ENCODE peak calls at places on chromosomes 3 and 15, in eight cellular contexts. D is fibroblast of mammary gland, A is AG04450, R is B cell, J is BE2C, V is mammary epithelial cell, C is PC-3, Z is gastrocnemius medialis. P is an unnamed sample.

GRCh38 chr3:35394400-35394799 is 244.9 kb upstream of the ARPP21 start:
- DNase-seq in D (no peak), A (no peak), R (no peak), J (no peak), V (no peak), C (no peak), Z (no peak), P (no peak)

GRCh38 chr3:127767126-127767525 is 55.2 kb downstream of the MGLL start:
- DNase-seq in D (no peak), A (no peak), R (no peak), J (no peak), V (no peak), C (no peak), Z (no peak), P (no peak)

GRCh38 chr15:79680721-79681120 is 216.1 kb downstream of the MTHFS start:
- DNase-seq in D (peak; percentile 78), A (peak; percentile 46), R (no peak), J (no peak), V (peak; percentile 85), C (peak; percentile 79), Z (no peak), P (no peak)

GRCh38 chr15:69701198-69701597 is 248.6 kb downstream of the RPLP1 start:
- DNase-seq in D (no peak), A (no peak), R (no peak), J (no peak), V (no peak), C (no peak), Z (no peak), P (no peak)

GRCh38 chr15:68700395-68701123 is 120.1 kb downstream of the ANP32A start:
- DNase-seq in D (peak; percentile 22), A (peak; percentile 11), R (no peak), J (peak; percentile 94), V (no peak), C (no peak), Z (peak; percentile 55), P (peak; percentile 16)

GRCh38 chr15:93997071-93997658 is 234.2 kb upstream of the MCTP2 start:
- DNase-seq in D (peak; percentile 59), A (peak; percentile 8), R (peak; percentile 5), J (peak; percentile 47), V (peak; percentile 11), C (peak; percentile 57), Z (no peak), P (peak; percentile 20)

GRCh38 chr3:187318819-187319616 is 27.5 kb upstream of the MASP1 start:
- DNase-seq in D (peak; percentile 89), A (peak; percentile 44), R (peak; percentile 67), J (peak; percentile 46), V (peak; percentile 24), C (peak; percentile 67), Z (peak; percentile 23), P (peak; percentile 43)

GRCh38 chr15:30922469-30923311 is 19.0 kb downstream of the FAN1 start:
- DNase-seq in D (no peak), A (no peak), R (no peak), J (no peak), V (peak; percentile 69), C (peak; percentile 48), Z (no peak), P (peak; percentile 42)

GRCh38 chr3:197960694-197961581 is 921 bp downstream of the LMLN start:
- DNase-seq in D (peak; percentile 66), A (no peak), R (no peak), J (no peak), V (no peak), C (no peak), Z (no peak), P (no peak)

GRCh38 chr15:61228025-61228901 is 839 bp downstream of the RORA start:
- DNase-seq in D (peak; percentile 40), A (no peak), R (no peak), J (peak; percentile 26), V (no peak), C (peak; percentile 10), Z (peak; percentile 17), P (peak; percentile 13)

GRCh38 chr15:52528465-52529288 is at the start of gene MYO5A:
- DNase-seq in D (peak; percentile 68), A (no peak), R (peak; percentile 93), J (peak; percentile 79), V (peak; percentile 76), C (peak; percentile 63), Z (peak; percentile 66), P (peak; percentile 68)

DNA sequence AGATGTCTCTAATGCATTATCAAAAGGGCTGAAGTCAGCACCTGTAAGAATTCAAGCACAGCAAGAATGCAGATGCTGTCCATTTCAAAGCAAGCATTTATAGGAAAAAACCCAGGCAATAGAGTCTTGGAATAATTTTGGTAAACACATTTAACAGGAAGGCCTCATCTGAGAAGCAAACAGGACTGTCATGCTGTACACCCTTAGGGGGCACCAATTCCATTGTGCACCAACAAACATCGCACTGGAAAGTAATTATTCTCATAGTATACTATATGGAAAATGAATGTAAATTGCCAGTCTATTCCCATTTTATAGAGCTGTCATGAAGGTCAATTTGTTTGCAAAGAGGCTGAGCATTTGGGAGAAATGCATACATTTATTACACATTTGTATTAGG is 247.3 kb upstream of the SUCLG2 start:
- DNase-seq in D (no peak), A (no peak), R (no peak), J (no peak), V (no peak), C (peak; percentile 13), Z (no peak), P (no peak)
- TF ChIP-seq CTCF in D (no peak), A (no peak), R (no peak), J (no peak), V (no peak), C (peak; percentile 42), Z (no peak), P (peak; percentile 34)

GRCh38 chr3:71062920-71063767 is 520.4 kb downstream of the FOXP1 start:
- DNase-seq in D (peak; percentile 67), A (no peak), R (peak; percentile 36), J (no peak), V (peak; percentile 65), C (peak; percentile 56), Z (no peak), P (no peak)
- TF ChIP-seq CTCF in D (no peak), A (no peak), R (no peak), J (no peak), V (no peak), C (no peak), Z (no peak), P (no peak)

DNA sequence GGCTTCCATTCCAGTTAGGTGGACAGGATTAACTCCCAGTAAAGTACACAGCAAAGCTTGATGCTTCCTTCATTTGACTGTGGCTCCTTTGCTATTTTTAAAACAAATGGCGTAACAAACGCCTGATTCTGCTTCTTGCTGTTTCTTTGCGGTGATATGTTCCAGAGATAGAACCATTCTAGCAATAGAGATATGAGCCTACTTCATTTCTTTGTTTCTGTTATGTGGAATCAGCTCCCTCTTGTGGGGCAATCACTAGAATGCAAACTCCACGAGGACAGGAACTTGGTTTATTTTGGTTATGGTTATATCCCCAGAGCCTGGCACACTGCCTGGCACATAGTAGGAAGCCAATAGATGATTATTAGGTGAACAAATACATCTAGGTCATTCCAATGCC is 122.6 kb upstream of the SLC6A11 start:
- DNase-seq in D (no peak), A (no peak), R (no peak), J (no peak), V (no peak), C (peak; percentile 22), Z (no peak), P (no peak)
- TF ChIP-seq CTCF in D (no peak), A (no peak), R (no peak), J (peak; percentile 7), V (peak; percentile 41), C (peak; percentile 45), Z (peak; percentile 50), P (no peak)

GRCh38 chr3:153552887-153553604 is 391.0 kb downstream of the RAP2B start:
- DNase-seq in D (no peak), A (no peak), R (no peak), J (no peak), V (no peak), C (no peak), Z (no peak), P (no peak)
- TF ChIP-seq CTCF in D (no peak), A (no peak), R (no peak), J (no peak), V (no peak), C (no peak), Z (no peak), P (no peak)

DNA sequence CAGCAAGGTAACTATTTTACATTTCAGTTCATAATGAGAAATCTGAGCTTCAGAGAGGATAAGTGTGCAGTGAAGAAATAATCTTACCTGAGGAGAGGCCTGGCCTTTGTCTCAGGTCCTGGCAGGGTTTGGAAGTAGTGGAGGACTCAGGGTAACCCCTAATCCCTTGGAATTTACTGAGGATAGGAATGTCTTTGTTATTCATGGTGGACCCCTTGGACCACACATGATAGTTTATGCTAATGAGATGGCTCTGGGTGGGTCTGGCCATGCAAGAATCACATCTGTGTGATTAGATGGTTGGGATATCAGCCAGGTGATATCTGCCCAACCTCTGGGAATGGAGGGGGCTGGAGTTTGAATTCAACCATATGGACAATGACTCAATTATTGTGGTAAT is 65.0 kb upstream of the DAZL start:
- DNase-seq in D (no peak), A (no peak), R (no peak), J (no peak), V (no peak), C (no peak), Z (no peak), P (no peak)
- TF ChIP-seq CTCF in D (no peak), A (no peak), R (no peak), J (no peak), V (no peak), C (no peak), Z (no peak), P (no peak)

GRCh38 chr3:160400631-160401150 is 1.2 kb downstream of the SMC4 start:
- DNase-seq in D (no peak), A (no peak), R (peak; percentile 47), J (peak; percentile 29), V (peak; percentile 21), C (peak; percentile 18), Z (no peak), P (peak; percentile 17)

GRCh38 chr3:160400048-160400630 is 689 bp downstream of the SMC4 start:
- DNase-seq in D (peak; percentile 52), A (no peak), R (peak; percentile 54), J (peak; percentile 32), V (peak; percentile 36), C (peak; percentile 21), Z (peak; percentile 17), P (peak; percentile 36)

GRCh38 chr3:160401301-160402095 is 2.0 kb downstream of the SMC4 start:
- DNase-seq in D (peak; percentile 71), A (peak; percentile 55), R (peak; percentile 18), J (peak; percentile 38), V (peak; percentile 70), C (peak; percentile 67), Z (no peak), P (no peak)

GRCh38 chr3:160399347-160400047 is at the start of gene SMC4:
- DNase-seq in D (peak; percentile 91), A (peak; percentile 79), R (peak; percentile 91), J (peak; percentile 84), V (peak; percentile 89), C (peak; percentile 95), Z (peak; percentile 74), P (peak; percentile 81)

DNA sequence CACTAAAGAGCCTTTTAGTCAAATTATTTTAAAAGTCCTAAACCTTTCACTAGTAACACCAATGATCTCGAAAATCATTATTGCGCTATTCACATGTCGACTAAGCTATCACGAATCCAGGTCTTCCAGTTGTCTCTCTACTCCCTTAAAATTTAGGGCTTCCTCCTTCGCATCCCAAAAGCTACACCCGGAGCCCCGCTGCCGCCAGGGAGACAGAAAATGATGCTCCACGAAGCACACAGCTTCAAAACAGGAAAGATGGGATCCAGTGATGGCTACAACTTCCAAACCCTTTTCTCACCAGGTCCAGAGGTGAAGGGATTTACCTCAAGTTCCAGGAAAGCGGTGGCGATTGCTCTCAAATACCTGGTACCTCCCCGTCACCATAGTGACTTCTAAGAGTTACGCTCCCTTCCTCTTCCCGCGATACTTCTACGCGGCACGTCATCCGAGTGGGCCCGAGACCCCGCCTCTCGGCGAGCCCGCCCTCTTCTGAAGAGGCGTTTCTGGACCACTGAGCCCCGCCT is at the start of gene IFT80:
- DNase-seq in D (peak; percentile 95), A (peak; percentile 90), R (peak; percentile 96), J (peak; percentile 97), V (peak; percentile 95), C (peak; percentile 98), Z (peak; percentile 94), P (peak; percentile 87)
- TF ChIP-seq CTCF in D (no peak), A (no peak), R (no peak), J (no peak), V (no peak), C (no peak), Z (no peak), P (no peak)